ENCODE peak calls at places on chromosomes 1 and 21, in four cellular contexts. A, P, L and W are unnamed samples.

GRCh38 chr1:109783436-109783835 is 19.7 kb upstream of the EPS8L3 start:
- DNase-seq in A (no peak), P (no peak), L (no peak), W (peak)

GRCh38 chr21:26845066-26845749 is at the start of gene ADAMTS1:
- DNase-seq in L (peak), A (no peak), P (no peak), W (peak)

GRCh38 chr1:1200876-1201810 is 5.2 kb downstream of the TNFRSF18 start:
- DNase-seq in L (peak), P (no peak), A (peak), W (no peak)

GRCh38 chr1:7380712-7381111 is 390.4 kb upstream of the VAMP3 start:
- DNase-seq in A (no peak), L (no peak), P (no peak), W (no peak)

GRCh38 chr1:57146100-57146499 is 180.3 kb upstream of the C8B start:
- DNase-seq in P (no peak), A (no peak), L (no peak), W (no peak)

GRCh38 chr1:6646499-6647148 is 22.0 kb downstream of the THAP3 start:
- DNase-seq in A (no peak), P (no peak), L (no peak), W (peak)

GRCh38 chr1:23081376-23081775 is 62.1 kb downstream of the KDM1A start:
- DNase-seq in P (no peak), A (no peak), L (no peak), W (no peak)

GRCh38 chr1:244029137-244029536 is 21.9 kb upstream of the ZBTB18 start:
- DNase-seq in P (no peak), A (no peak), L (no peak), W (no peak)

GRCh38 chr1:204225841-204226745 is 12.3 kb upstream of the GOLT1A start:
- DNase-seq in L (no peak), P (no peak), A (no peak), W (peak)

GRCh38 chr1:67735806-67736627 is 51.0 kb downstream of the GADD45A start:
- DNase-seq in A (no peak), P (peak), L (peak), W (peak)

GRCh38 chr1:151369621-151370048 is 2.9 kb downstream of the SELENBP1 start:
- DNase-seq in A (no peak), L (no peak), P (no peak), W (no peak)

GRCh38 chr1:203117611-203118575 is 9.6 kb upstream of the ADORA1 start:
- DNase-seq in P (no peak), L (peak), A (no peak), W (peak)

GRCh38 chr1:77888429-77889239 is at the start of gene NEXN:
- DNase-seq in P (no peak), L (peak), A (no peak), W (peak)

GRCh38 chr1:55816456-55816794 is 601.3 kb upstream of the USP24 start:
- DNase-seq in A (no peak), P (peak), L (no peak), W (peak)

GRCh38 chr1:235073331-235073967 is 55.2 kb downstream of the TOMM20 start:
- DNase-seq in L (no peak), P (peak), A (no peak), W (peak)

GRCh38 chr1:8871965-8872399 is 6.5 kb downstream of the ENO1 start:
- DNase-seq in L (no peak), A (no peak), P (no peak), W (peak)